ENCODE peak calls at places on chromosomes 12 and 14, in four cellular contexts. G, P, Q and D are unnamed samples.

GRCh38 chr14:23727566-23728335 is 91.6 kb downstream of the DHRS2 start:
- DNase-seq in G (no peak), Q (peak; percentile 29), P (peak; percentile 77), D (peak; percentile 73)

GRCh38 chr14:76117789-76118188 is 33.9 kb upstream of the GPATCH2L start:
- DNase-seq in Q (no peak), G (no peak), P (no peak), D (no peak)

GRCh38 chr12:27970391-27970980 is 2.0 kb downstream of the PTHLH start:
- DNase-seq in P (peak; percentile 87), Q (no peak), G (peak; percentile 36), D (no peak)

GRCh38 chr14:71554959-71555612 is 377.1 kb upstream of the RGS6 start:
- DNase-seq in P (no peak), Q (no peak), G (no peak), D (no peak)

GRCh38 chr14:59265808-59266207 is 77.3 kb downstream of the DAAM1 start:
- DNase-seq in Q (no peak), G (no peak), P (peak; percentile 94), D (peak; percentile 85)

GRCh38 chr12:106971065-106971464 is 15.4 kb downstream of the TMEM263 start:
- DNase-seq in G (no peak), P (no peak), Q (no peak), D (no peak)

GRCh38 chr14:92539875-92540274 is 26.3 kb downstream of the RIN3 start:
- DNase-seq in Q (no peak), P (no peak), G (peak; percentile 23), D (no peak)

GRCh38 chr14:64060648-64061096 is 207.9 kb downstream of the SYNE2 start:
- DNase-seq in Q (peak; percentile 11), G (no peak), P (peak; percentile 69), D (peak; percentile 98)

GRCh38 chr12:108724054-108724889 is 7.0 kb downstream of the CORO1C start:
- DNase-seq in Q (no peak), P (peak; percentile 72), G (no peak), D (peak; percentile 82)

GRCh38 chr14:97719931-97720330 is 922.7 kb downstream of the VRK1 start:
- DNase-seq in P (no peak), G (no peak), Q (no peak), D (no peak)
- H3K4me3 ChIP-seq in P (no peak overlapping the region), G (no peak overlapping the region), Q (no peak overlapping the region), D (no peak overlapping the region)

DNA sequence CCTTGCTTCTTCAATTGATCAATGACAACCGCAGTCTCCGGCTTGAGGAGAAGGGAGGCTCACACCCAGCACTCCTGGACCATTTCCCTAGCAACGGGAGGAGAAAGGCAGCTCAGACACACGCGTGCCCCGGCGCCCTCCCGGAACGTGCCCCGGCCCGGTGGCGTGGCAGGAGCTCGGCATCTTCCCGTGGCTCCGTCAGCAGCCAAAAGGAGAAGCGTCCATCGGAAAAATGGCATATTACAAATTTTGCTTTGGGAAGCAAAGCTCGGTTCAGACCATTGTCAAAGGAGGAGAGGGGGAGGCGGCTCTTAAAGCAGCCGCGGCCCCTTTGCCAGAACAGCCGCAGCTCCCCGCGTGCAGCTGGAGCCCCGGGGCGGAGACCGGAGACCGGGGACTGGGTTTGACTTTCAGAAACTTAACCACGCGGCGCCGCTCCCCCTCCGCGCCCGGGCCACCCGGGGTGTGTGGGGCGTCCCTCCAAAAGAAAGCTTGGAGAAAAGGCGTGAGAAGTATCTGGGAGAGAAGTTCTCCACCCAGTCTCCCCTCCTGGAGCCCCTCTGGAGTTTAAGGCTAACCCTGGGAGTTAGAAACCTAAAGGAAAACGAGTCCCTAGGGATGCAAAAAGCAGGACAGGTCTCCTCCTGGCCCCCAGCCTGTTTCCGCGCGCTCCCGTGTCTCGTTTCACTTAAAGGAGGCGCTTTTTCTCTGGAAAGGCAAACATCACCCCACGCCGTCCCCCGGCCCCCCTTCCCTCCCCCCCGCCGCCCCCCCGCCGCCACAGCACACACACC is 532 bp downstream of the PPFIA2 start:
- DNase-seq in Q (peak; percentile 7), P (no peak), G (peak; percentile 16), D (no peak)
- H3K4me3 ChIP-seq in Q (peak overlapping the region; percentile 49), P (peak overlapping the region; percentile 48), G (peak overlapping the region; percentile 66), D (no peak overlapping the region)

GRCh38 chr14:84250863-84251262 is 1279.1 kb upstream of the FLRT2 start:
- DNase-seq in G (no peak), P (no peak), Q (no peak), D (no peak)

GRCh38 chr14:84252706-84253105 is 1277.2 kb upstream of the FLRT2 start:
- DNase-seq in G (no peak), P (no peak), Q (no peak), D (no peak)

DNA sequence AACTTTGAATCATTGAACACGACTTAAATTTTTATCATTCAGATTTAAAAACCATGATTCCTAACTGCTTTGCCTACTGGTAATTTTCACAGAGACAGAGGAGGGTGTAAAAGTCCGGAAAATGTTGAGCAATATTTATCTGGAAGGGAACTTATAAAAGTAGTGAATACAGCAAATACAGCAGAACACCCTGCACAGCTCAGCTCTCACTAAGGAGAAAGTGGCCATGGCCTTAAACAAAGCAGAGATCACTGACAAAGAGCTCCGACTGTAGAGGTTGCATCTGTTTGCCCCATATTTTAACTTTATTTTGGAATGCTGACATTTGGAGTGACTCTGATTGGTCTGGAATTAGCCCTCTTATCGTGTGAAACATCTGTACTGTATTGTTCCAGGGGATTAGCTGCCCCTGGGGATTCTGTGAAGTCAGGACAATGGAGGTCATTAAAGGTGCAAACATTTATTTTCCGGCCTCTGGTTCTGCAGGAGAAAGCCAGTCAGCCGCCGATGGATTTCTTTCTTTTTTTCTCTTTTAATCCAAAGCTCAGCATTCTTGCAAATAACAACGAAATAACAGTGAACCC is 1275.6 kb upstream of the FLRT2 start:
- DNase-seq in P (no peak), G (no peak), Q (no peak), D (no peak)
- H3K4me3 ChIP-seq in P (no peak overlapping the region), G (no peak overlapping the region), Q (no peak overlapping the region), D (no peak overlapping the region)

DNA sequence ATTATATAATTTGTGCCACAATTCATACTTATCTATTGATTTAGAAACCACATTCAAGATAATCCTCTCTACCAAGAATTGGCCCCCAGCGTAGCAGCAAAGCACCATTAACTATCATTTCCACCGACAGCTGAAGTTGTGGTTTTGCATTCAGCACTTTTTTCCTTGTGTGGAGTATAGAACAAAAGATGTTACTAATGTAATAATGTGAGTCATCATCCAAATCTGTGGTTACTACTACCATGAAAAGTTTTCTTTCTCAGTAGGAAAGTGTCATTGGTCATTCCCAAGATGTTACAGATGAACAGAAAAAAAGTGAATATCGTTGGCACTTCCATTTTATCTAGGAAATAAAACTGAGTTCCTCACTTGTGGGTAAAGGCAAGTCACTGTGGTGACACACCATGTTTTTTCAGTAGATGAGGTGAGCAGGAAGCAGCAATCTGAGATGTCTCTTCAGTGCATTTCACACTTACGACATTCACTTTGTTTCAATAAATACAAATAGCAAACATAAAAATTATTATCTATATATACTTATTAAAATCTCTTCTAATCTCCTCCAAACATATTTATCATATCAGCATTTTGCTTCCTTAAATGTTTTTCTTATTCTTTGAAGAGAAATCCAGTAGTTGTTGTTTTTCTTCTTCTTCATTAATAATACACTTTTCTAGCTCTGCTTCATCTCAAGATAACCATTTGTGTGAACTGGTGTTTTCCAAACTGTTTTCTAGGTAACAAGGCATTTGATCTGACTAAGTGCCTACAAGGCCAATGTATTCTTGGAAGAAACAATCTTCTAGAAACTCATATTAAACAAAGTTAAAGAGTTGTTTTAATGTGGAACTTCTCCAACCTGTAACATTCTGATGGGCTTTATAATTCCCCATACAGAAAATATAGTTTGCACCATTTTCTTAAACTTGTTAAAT is 30.5 kb upstream of the IFNG start:
- DNase-seq in Q (peak; percentile 11), G (no peak), P (peak; percentile 39), D (peak; percentile 83)
- H3K4me3 ChIP-seq in Q (no peak overlapping the region), G (no peak overlapping the region), P (no peak overlapping the region), D (no peak overlapping the region)